ENCODE peak calls at places on chromosomes 2 and 18, in five cellular contexts. K, S, O, R and L are unnamed samples.

GRCh38 chr2:57460875-57461274 is 585.7 kb upstream of the VRK2 start:
- DNase-seq in K (no peak), S (no peak), O (no peak), R (no peak), L (no peak)

GRCh38 chr18:61929881-61930640 is 37.3 kb upstream of the RNF152 start:
- DNase-seq in K (no peak), S (no peak), O (no peak), R (no peak), L (no peak)

GRCh38 chr2:234873828-234874173 is 78.0 kb upstream of the SH3BP4 start:
- DNase-seq in K (no peak), S (no peak), O (no peak), R (peak), L (no peak)

GRCh38 chr2:37766087-37766486 is 94.6 kb upstream of the CDC42EP3 start:
- DNase-seq in K (no peak), S (no peak), O (no peak), R (no peak), L (no peak)

GRCh38 chr2:10353931-10354330 is 51.2 kb downstream of the HPCAL1 start:
- DNase-seq in K (no peak), S (no peak), O (no peak), R (no peak), L (no peak)

GRCh38 chr2:9234680-9235387 is 28.2 kb downstream of the ASAP2 start:
- DNase-seq in K (peak), S (no peak), O (peak), R (peak), L (no peak)

GRCh38 chr18:9017900-9018217 is 84.6 kb upstream of the NDUFV2 start:
- DNase-seq in K (no peak), S (no peak), O (peak), R (peak), L (no peak)

GRCh38 chr2:8534729-8535397 is 147.0 kb upstream of the ID2 start:
- DNase-seq in K (no peak), S (no peak), O (peak), R (no peak), L (no peak)

GRCh38 chr2:111946294-111947114 is 48.1 kb downstream of the MERTK start:
- DNase-seq in K (peak), S (no peak), O (peak), R (peak), L (no peak)

GRCh38 chr2:43230481-43230880 is 4.1 kb upstream of the ZFP36L2 start:
- DNase-seq in K (no peak), S (no peak), O (no peak), R (no peak), L (no peak)
- TF ChIP-seq CTCF in K (no peak), S (no peak), O (no peak), R (no peak), L (no peak)

DNA sequence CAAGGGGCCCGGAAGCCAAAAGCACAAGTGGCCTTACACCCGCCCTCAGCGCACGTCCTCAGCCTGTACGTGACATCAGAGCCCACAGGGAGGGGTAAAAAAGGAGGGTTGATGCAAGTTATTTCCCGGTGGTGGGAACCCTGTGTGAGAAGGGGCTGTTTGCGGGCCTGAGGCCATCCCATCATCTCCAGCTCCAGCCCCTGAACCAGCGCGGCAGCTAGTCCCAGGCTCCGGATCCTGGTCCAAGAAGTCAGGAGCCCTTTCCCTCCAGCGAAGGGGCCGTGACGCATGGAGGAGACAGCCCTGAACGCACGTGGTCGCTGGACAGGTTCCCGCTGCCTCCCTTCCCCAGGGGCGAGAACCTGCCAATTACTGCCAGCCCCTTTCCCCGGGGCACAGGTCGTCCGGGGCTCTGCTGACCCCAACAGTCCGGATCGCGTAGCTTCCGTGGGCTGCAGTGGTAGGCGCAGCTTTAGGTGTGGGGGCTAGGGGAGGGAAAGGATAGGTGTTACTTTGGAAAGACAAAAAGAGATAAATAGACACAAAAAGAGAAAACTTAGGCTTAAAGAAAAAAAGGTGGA is 1.3 kb upstream of the LRP2 start:
- DNase-seq in K (no peak), S (peak), O (peak), R (no peak), L (peak)
- TF ChIP-seq CTCF in K (no peak), S (no peak), O (no peak), R (no peak), L (no peak)

GRCh38 chr2:170394988-170395387 is 217.0 kb downstream of the MYO3B start:
- DNase-seq in K (no peak), S (no peak), O (peak), R (no peak), L (no peak)
- TF ChIP-seq CTCF in K (no peak), S (no peak), O (no peak), R (peak), L (no peak)

GRCh38 chr2:59528525-59528924 is 1024.9 kb downstream of the BCL11A start:
- DNase-seq in K (no peak), S (no peak), O (no peak), R (no peak), L (no peak)

GRCh38 chr2:59532808-59533207 is 1020.6 kb downstream of the BCL11A start:
- DNase-seq in K (no peak), S (no peak), O (no peak), R (no peak), L (no peak)

GRCh38 chr2:59529738-59530137 is 1023.7 kb downstream of the BCL11A start:
- DNase-seq in K (no peak), S (no peak), O (no peak), R (no peak), L (no peak)

GRCh38 chr2:59530258-59530657 is 1023.2 kb downstream of the BCL11A start:
- DNase-seq in K (no peak), S (no peak), O (no peak), R (no peak), L (no peak)
- TF ChIP-seq CTCF in K (no peak), S (no peak), O (no peak), R (no peak), L (no peak)